ENCODE peak calls at places on chromosome 11, in five cellular contexts. One of them, this sample, is unnamed.

GRCh38 chr11:119618208-119618909 is 110.6 kb downstream of the NECTIN1 start:
- DNase-seq in SK-N-SH: no peak
- DNase-seq in transverse colon: peak
- DNase-seq in breast epithelium: no peak
- DNase-seq in SK-N-MC: no peak
- DNase-seq in this sample: no peak

GRCh38 chr11:103608566-103608965 is 427.9 kb upstream of the DDI1 start:
- DNase-seq in SK-N-SH: no peak
- DNase-seq in transverse colon: no peak
- DNase-seq in breast epithelium: no peak
- DNase-seq in SK-N-MC: no peak
- DNase-seq in this sample: no peak

GRCh38 chr11:119550330-119550729 is 127.4 kb upstream of the THY1 start:
- DNase-seq in SK-N-SH: no peak
- DNase-seq in transverse colon: no peak
- DNase-seq in breast epithelium: no peak
- DNase-seq in SK-N-MC: no peak
- DNase-seq in this sample: no peak

GRCh38 chr11:100830978-100831732 is 144.1 kb downstream of the ARHGAP42 start:
- DNase-seq in SK-N-SH: no peak
- DNase-seq in transverse colon: no peak
- DNase-seq in breast epithelium: peak
- DNase-seq in SK-N-MC: no peak
- DNase-seq in this sample: no peak

GRCh38 chr11:118911113-118911879 is 14.4 kb downstream of the BCL9L start:
- DNase-seq in SK-N-SH: no peak
- DNase-seq in transverse colon: peak
- DNase-seq in breast epithelium: no peak
- DNase-seq in SK-N-MC: no peak
- DNase-seq in this sample: no peak

GRCh38 chr11:118241191-118242098 is 10.7 kb downstream of the MPZL3 start:
- DNase-seq in SK-N-SH: no peak
- DNase-seq in transverse colon: peak
- DNase-seq in breast epithelium: peak
- DNase-seq in SK-N-MC: no peak
- DNase-seq in this sample: no peak

GRCh38 chr11:36447947-36448346 is 62.1 kb downstream of the TRAF6 start:
- DNase-seq in SK-N-SH: no peak
- DNase-seq in transverse colon: no peak
- DNase-seq in breast epithelium: peak
- DNase-seq in SK-N-MC: no peak
- DNase-seq in this sample: no peak

GRCh38 chr11:21723681-21724080 is 469.2 kb upstream of the ANO5 start:
- DNase-seq in SK-N-SH: peak
- DNase-seq in transverse colon: no peak
- DNase-seq in breast epithelium: no peak
- DNase-seq in SK-N-MC: no peak
- DNase-seq in this sample: no peak

GRCh38 chr11:15412054-15412453 is 297.3 kb downstream of the INSC start:
- DNase-seq in SK-N-SH: no peak
- DNase-seq in transverse colon: no peak
- DNase-seq in breast epithelium: no peak
- DNase-seq in SK-N-MC: no peak
- DNase-seq in this sample: no peak

GRCh38 chr11:67276821-67277230 is 10.6 kb downstream of the GRK2 start:
- DNase-seq in SK-N-SH: no peak
- DNase-seq in transverse colon: peak
- DNase-seq in breast epithelium: no peak
- DNase-seq in SK-N-MC: no peak
- DNase-seq in this sample: no peak

GRCh38 chr11:67278939-67279588 is 10.0 kb upstream of the ANKRD13D start:
- DNase-seq in SK-N-SH: no peak
- DNase-seq in transverse colon: no peak
- DNase-seq in breast epithelium: no peak
- DNase-seq in SK-N-MC: no peak
- DNase-seq in this sample: no peak

GRCh38 chr11:67277231-67277961 is 11.1 kb downstream of the GRK2 start:
- DNase-seq in SK-N-SH: no peak
- DNase-seq in transverse colon: peak
- DNase-seq in breast epithelium: peak
- DNase-seq in SK-N-MC: peak
- DNase-seq in this sample: peak

GRCh38 chr11:67279589-67280340 is 9.3 kb upstream of the ANKRD13D start:
- DNase-seq in SK-N-SH: no peak
- DNase-seq in transverse colon: no peak
- DNase-seq in breast epithelium: no peak
- DNase-seq in SK-N-MC: no peak
- DNase-seq in this sample: no peak

DNA sequence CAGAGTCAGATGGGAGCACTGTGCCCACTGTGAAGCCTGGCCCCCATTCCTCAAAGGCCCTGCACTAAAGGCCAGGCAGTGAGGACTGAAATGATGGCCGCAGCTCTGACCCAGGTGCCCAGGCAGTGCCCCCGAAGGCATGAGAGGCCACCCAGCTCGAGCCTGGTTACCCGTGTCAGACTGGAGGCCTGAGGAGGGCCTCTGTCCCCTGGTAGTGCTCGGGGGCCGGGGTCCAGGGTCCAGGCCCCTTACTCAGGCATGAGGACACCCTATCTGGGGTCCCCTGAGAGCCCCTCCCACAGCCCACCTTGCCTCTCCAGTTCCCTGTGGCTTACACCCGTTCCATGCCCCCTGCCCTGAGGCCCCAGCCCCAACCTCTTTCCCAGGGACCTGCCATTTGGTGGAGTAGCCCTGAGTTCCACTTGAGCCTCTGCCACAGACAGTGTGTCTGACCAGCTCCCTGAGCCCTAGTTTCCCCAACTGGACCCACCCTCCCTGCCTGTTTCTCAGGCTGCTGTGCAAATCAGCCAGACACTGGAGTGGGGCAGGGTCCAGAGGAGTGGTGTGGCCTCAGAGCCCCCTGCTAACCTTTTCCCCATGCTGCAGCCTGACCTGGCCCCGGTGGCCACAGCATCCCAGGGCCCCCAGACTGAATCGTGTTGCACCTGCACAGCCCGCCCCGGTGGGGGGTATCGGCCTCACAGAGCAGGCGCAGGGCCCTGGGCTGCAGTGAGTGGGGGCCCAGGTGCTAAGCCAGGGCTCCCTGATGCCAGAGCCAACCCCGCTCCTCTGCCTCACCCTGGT is 10.8 kb upstream of the ANKRD13D start:
- DNase-seq in SK-N-SH: no peak
- DNase-seq in transverse colon: no peak
- DNase-seq in breast epithelium: no peak
- DNase-seq in SK-N-MC: no peak
- DNase-seq in this sample: no peak
- TF ChIP-seq POLR2AphosphoS5 in SK-N-SH: no peak
- TF ChIP-seq POLR2AphosphoS5 in transverse colon: no peak
- TF ChIP-seq POLR2AphosphoS5 in breast epithelium: no peak
- TF ChIP-seq POLR2AphosphoS5 in SK-N-MC: no peak
- TF ChIP-seq POLR2AphosphoS5 in this sample: no peak

GRCh38 chr11:72140661-72141060 is 5.1 kb downstream of the FOLR3 start:
- DNase-seq in SK-N-SH: no peak
- DNase-seq in transverse colon: no peak
- DNase-seq in breast epithelium: no peak
- DNase-seq in SK-N-MC: no peak
- DNase-seq in this sample: no peak
- TF ChIP-seq POLR2AphosphoS5 in SK-N-SH: no peak
- TF ChIP-seq POLR2AphosphoS5 in transverse colon: no peak
- TF ChIP-seq POLR2AphosphoS5 in breast epithelium: no peak
- TF ChIP-seq POLR2AphosphoS5 in SK-N-MC: no peak
- TF ChIP-seq POLR2AphosphoS5 in this sample: no peak

GRCh38 chr11:75525433-75526191 is at the start of gene GDPD5:
- DNase-seq in SK-N-SH: peak
- DNase-seq in transverse colon: peak
- DNase-seq in breast epithelium: peak
- DNase-seq in SK-N-MC: peak
- DNase-seq in this sample: peak
- TF ChIP-seq POLR2AphosphoS5 in SK-N-SH: peak
- TF ChIP-seq POLR2AphosphoS5 in transverse colon: no peak
- TF ChIP-seq POLR2AphosphoS5 in breast epithelium: no peak
- TF ChIP-seq POLR2AphosphoS5 in SK-N-MC: peak
- TF ChIP-seq POLR2AphosphoS5 in this sample: no peak

GRCh38 chr11:61569701-61570100 is 11.2 kb downstream of the SYT7 start:
- DNase-seq in SK-N-SH: peak
- DNase-seq in transverse colon: no peak
- DNase-seq in breast epithelium: no peak
- DNase-seq in SK-N-MC: no peak
- DNase-seq in this sample: no peak

GRCh38 chr11:61564936-61565696 is 15.8 kb downstream of the SYT7 start:
- DNase-seq in SK-N-SH: no peak
- DNase-seq in transverse colon: no peak
- DNase-seq in breast epithelium: no peak
- DNase-seq in SK-N-MC: no peak
- DNase-seq in this sample: no peak

GRCh38 chr11:61571337-61571736 is 9.5 kb downstream of the SYT7 start:
- DNase-seq in SK-N-SH: no peak
- DNase-seq in transverse colon: no peak
- DNase-seq in breast epithelium: no peak
- DNase-seq in SK-N-MC: no peak
- DNase-seq in this sample: no peak

GRCh38 chr11:61571869-61572268 is 9.0 kb downstream of the SYT7 start:
- DNase-seq in SK-N-SH: no peak
- DNase-seq in transverse colon: no peak
- DNase-seq in breast epithelium: no peak
- DNase-seq in SK-N-MC: no peak
- DNase-seq in this sample: no peak

GRCh38 chr11:61567286-61568061 is 13.4 kb downstream of the SYT7 start:
- DNase-seq in SK-N-SH: peak
- DNase-seq in transverse colon: peak
- DNase-seq in breast epithelium: peak
- DNase-seq in SK-N-MC: peak
- DNase-seq in this sample: peak
- TF ChIP-seq POLR2AphosphoS5 in SK-N-SH: no peak
- TF ChIP-seq POLR2AphosphoS5 in transverse colon: no peak
- TF ChIP-seq POLR2AphosphoS5 in breast epithelium: peak
- TF ChIP-seq POLR2AphosphoS5 in SK-N-MC: no peak
- TF ChIP-seq POLR2AphosphoS5 in this sample: no peak

GRCh38 chr11:64507832-64508375 is 83.1 kb upstream of the SLC22A12 start:
- DNase-seq in SK-N-SH: no peak
- DNase-seq in transverse colon: no peak
- DNase-seq in breast epithelium: no peak
- DNase-seq in SK-N-MC: no peak
- DNase-seq in this sample: no peak

GRCh38 chr11:64516226-64516625 is 74.8 kb upstream of the SLC22A12 start:
- DNase-seq in SK-N-SH: no peak
- DNase-seq in transverse colon: no peak
- DNase-seq in breast epithelium: no peak
- DNase-seq in SK-N-MC: no peak
- DNase-seq in this sample: no peak

GRCh38 chr11:64510759-64511158 is 80.3 kb upstream of the SLC22A12 start:
- DNase-seq in SK-N-SH: no peak
- DNase-seq in transverse colon: no peak
- DNase-seq in breast epithelium: no peak
- DNase-seq in SK-N-MC: no peak
- DNase-seq in this sample: no peak

GRCh38 chr11:64514596-64514995 is 76.4 kb upstream of the SLC22A12 start:
- DNase-seq in SK-N-SH: no peak
- DNase-seq in transverse colon: no peak
- DNase-seq in breast epithelium: no peak
- DNase-seq in SK-N-MC: no peak
- DNase-seq in this sample: no peak

DNA sequence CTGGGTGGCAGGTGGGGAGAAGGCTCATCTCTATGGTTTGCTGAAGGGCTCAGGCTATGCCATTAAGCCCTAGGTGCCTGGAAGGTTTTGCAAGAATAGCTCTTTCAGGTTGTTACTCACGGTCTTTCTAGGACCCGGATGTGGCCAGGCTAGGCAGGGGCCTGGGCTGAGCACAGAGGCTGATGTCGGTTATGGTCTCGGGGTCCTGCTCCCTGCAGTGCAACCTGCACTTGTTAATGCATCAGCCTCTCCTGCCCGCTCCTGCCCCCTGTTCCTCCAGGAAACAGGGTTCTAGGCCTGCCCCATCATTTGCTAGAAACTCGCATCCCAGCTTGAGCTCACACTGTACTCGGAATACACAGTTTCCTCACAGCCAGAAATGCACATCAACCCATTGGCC is 79.1 kb upstream of the SLC22A12 start:
- DNase-seq in SK-N-SH: no peak
- DNase-seq in transverse colon: no peak
- DNase-seq in breast epithelium: no peak
- DNase-seq in SK-N-MC: no peak
- DNase-seq in this sample: no peak
- TF ChIP-seq POLR2AphosphoS5 in SK-N-SH: no peak
- TF ChIP-seq POLR2AphosphoS5 in transverse colon: no peak
- TF ChIP-seq POLR2AphosphoS5 in breast epithelium: no peak
- TF ChIP-seq POLR2AphosphoS5 in SK-N-MC: no peak
- TF ChIP-seq POLR2AphosphoS5 in this sample: no peak

DNA sequence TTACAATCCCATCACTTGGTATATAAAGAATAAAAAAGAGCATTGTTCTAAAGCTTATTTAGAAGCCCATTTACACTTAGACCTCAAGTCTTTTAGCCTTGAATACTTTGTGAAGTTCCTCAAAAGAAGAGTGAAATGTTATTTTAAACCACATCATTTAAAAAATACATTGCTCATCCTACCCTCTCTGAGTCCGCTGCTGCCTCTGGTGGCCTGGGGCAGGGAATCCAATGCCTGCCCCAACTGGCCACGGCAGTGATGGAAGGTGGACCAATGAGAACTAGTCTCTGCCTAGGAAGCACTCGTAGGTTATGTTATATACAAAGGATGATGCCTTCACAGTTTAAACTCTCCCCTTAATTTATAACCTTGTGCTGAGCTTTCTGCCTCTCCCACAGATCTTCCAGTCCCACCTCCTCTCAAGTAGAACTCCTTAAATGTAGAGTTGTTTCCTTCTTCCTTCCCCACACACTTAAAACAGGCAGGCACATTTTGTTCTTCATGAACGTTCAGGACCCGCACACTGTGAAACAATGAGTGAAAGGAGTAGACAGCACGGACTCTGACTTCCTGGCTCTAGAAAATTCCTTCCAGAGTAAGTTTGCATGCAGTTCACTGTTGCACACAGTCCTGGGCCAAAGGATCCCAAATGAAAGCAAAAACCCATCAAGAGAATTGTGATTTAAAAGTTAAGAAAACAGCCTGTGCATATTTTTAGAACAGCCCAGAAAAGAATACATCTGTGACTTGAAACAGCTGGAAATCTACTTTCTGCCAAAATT is 167.8 kb downstream of the RRAS2 start:
- DNase-seq in SK-N-SH: no peak
- DNase-seq in transverse colon: no peak
- DNase-seq in breast epithelium: no peak
- DNase-seq in SK-N-MC: no peak
- DNase-seq in this sample: no peak
- TF ChIP-seq POLR2AphosphoS5 in SK-N-SH: no peak
- TF ChIP-seq POLR2AphosphoS5 in transverse colon: no peak
- TF ChIP-seq POLR2AphosphoS5 in breast epithelium: no peak
- TF ChIP-seq POLR2AphosphoS5 in SK-N-MC: no peak
- TF ChIP-seq POLR2AphosphoS5 in this sample: no peak

GRCh38 chr11:114440121-114440860 is 1.0 kb downstream of the REXO2 start:
- DNase-seq in SK-N-SH: peak
- DNase-seq in transverse colon: no peak
- DNase-seq in breast epithelium: no peak
- DNase-seq in SK-N-MC: no peak
- DNase-seq in this sample: no peak
- TF ChIP-seq POLR2AphosphoS5 in SK-N-SH: peak
- TF ChIP-seq POLR2AphosphoS5 in transverse colon: no peak
- TF ChIP-seq POLR2AphosphoS5 in breast epithelium: no peak
- TF ChIP-seq POLR2AphosphoS5 in SK-N-MC: no peak
- TF ChIP-seq POLR2AphosphoS5 in this sample: no peak

This sample was measured in GM12892.